ENCODE peak calls at places on chromosomes 6 and 20, in ten cellular contexts. One of them, this sample, is unnamed.

GRCh38 chr20:17562804-17563305 is 7.0 kb upstream of the DSTN start:
- DNase-seq in astrocyte of the cerebellum: no peak
- DNase-seq in fibroblast of lung: peak
- DNase-seq in stomach: no peak
- DNase-seq in tibial artery: peak
- DNase-seq in pancreas: no peak
- DNase-seq in lower lobe of right lung: peak
- DNase-seq in astrocyte of the spinal cord: peak
- DNase-seq in BJ: peak
- DNase-seq in CD8-positive, alpha-beta T cell: no peak
- DNase-seq in this sample: peak

GRCh38 chr6:163460307-163460782 is 45.8 kb downstream of the QKI start:
- DNase-seq in astrocyte of the spinal cord: peak
- DNase-seq in stomach: no peak
- DNase-seq in pancreas: no peak
- DNase-seq in lower lobe of right lung: no peak
- DNase-seq in tibial artery: no peak
- DNase-seq in fibroblast of lung: peak
- DNase-seq in astrocyte of the cerebellum: peak
- DNase-seq in CD8-positive, alpha-beta T cell: peak
- DNase-seq in BJ: no peak
- DNase-seq in this sample: peak

GRCh38 chr6:5112065-5112799 is 27.1 kb downstream of the PPP1R3G start:
- DNase-seq in astrocyte of the cerebellum: no peak
- DNase-seq in stomach: no peak
- DNase-seq in tibial artery: no peak
- DNase-seq in astrocyte of the spinal cord: peak
- DNase-seq in fibroblast of lung: peak
- DNase-seq in pancreas: no peak
- DNase-seq in lower lobe of right lung: no peak
- DNase-seq in BJ: no peak
- DNase-seq in CD8-positive, alpha-beta T cell: no peak
- DNase-seq in this sample: peak

GRCh38 chr20:57440678-57441509 is 49.7 kb downstream of the RBM38 start:
- DNase-seq in fibroblast of lung: peak
- DNase-seq in astrocyte of the cerebellum: no peak
- DNase-seq in astrocyte of the spinal cord: peak
- DNase-seq in stomach: peak
- DNase-seq in BJ: no peak
- DNase-seq in CD8-positive, alpha-beta T cell: no peak
- DNase-seq in lower lobe of right lung: peak
- DNase-seq in pancreas: peak
- DNase-seq in tibial artery: peak
- DNase-seq in this sample: no peak

GRCh38 chr20:46047821-46048220 is 18.8 kb downstream of the SLC12A5 start:
- DNase-seq in lower lobe of right lung: no peak
- DNase-seq in tibial artery: no peak
- DNase-seq in CD8-positive, alpha-beta T cell: no peak
- DNase-seq in astrocyte of the spinal cord: no peak
- DNase-seq in fibroblast of lung: no peak
- DNase-seq in BJ: no peak
- DNase-seq in pancreas: no peak
- DNase-seq in astrocyte of the cerebellum: no peak
- DNase-seq in stomach: no peak
- DNase-seq in this sample: no peak

GRCh38 chr20:2004171-2004570 is 10.3 kb upstream of the PDYN start:
- DNase-seq in CD8-positive, alpha-beta T cell: no peak
- DNase-seq in BJ: no peak
- DNase-seq in stomach: no peak
- DNase-seq in lower lobe of right lung: no peak
- DNase-seq in astrocyte of the spinal cord: no peak
- DNase-seq in pancreas: no peak
- DNase-seq in tibial artery: no peak
- DNase-seq in fibroblast of lung: no peak
- DNase-seq in astrocyte of the cerebellum: no peak
- DNase-seq in this sample: no peak

GRCh38 chr20:16574656-16575355 is 1.6 kb upstream of the KIF16B start:
- DNase-seq in fibroblast of lung: peak
- DNase-seq in pancreas: peak
- DNase-seq in CD8-positive, alpha-beta T cell: peak
- DNase-seq in astrocyte of the cerebellum: no peak
- DNase-seq in stomach: peak
- DNase-seq in BJ: peak
- DNase-seq in astrocyte of the spinal cord: peak
- DNase-seq in tibial artery: peak
- DNase-seq in lower lobe of right lung: peak
- DNase-seq in this sample: peak

GRCh38 chr6:142414462-142414861 is 112.7 kb downstream of the ADGRG6 start:
- DNase-seq in stomach: no peak
- DNase-seq in pancreas: no peak
- DNase-seq in fibroblast of lung: no peak
- DNase-seq in lower lobe of right lung: no peak
- DNase-seq in CD8-positive, alpha-beta T cell: no peak
- DNase-seq in astrocyte of the spinal cord: no peak
- DNase-seq in astrocyte of the cerebellum: no peak
- DNase-seq in BJ: no peak
- DNase-seq in tibial artery: no peak
- DNase-seq in this sample: no peak

GRCh38 chr6:164185342-164185920 is 770.9 kb downstream of the QKI start:
- DNase-seq in astrocyte of the spinal cord: no peak
- DNase-seq in pancreas: no peak
- DNase-seq in astrocyte of the cerebellum: no peak
- DNase-seq in CD8-positive, alpha-beta T cell: no peak
- DNase-seq in fibroblast of lung: no peak
- DNase-seq in stomach: no peak
- DNase-seq in BJ: no peak
- DNase-seq in lower lobe of right lung: no peak
- DNase-seq in tibial artery: no peak
- DNase-seq in this sample: no peak

GRCh38 chr6:145844933-145845531 is 30.4 kb upstream of the FBXO30 start:
- DNase-seq in fibroblast of lung: no peak
- DNase-seq in CD8-positive, alpha-beta T cell: no peak
- DNase-seq in astrocyte of the spinal cord: no peak
- DNase-seq in astrocyte of the cerebellum: no peak
- DNase-seq in stomach: no peak
- DNase-seq in tibial artery: no peak
- DNase-seq in BJ: no peak
- DNase-seq in lower lobe of right lung: no peak
- DNase-seq in pancreas: no peak
- DNase-seq in this sample: no peak

GRCh38 chr20:44756011-44756688 is 10.5 kb downstream of the KCNK15 start:
- DNase-seq in astrocyte of the cerebellum: no peak
- DNase-seq in stomach: no peak
- DNase-seq in lower lobe of right lung: no peak
- DNase-seq in BJ: no peak
- DNase-seq in tibial artery: no peak
- DNase-seq in CD8-positive, alpha-beta T cell: no peak
- DNase-seq in pancreas: no peak
- DNase-seq in astrocyte of the spinal cord: no peak
- DNase-seq in fibroblast of lung: no peak
- DNase-seq in this sample: no peak

GRCh38 chr6:24614648-24615047 is 31.3 kb downstream of the KIAA0319 start:
- DNase-seq in lower lobe of right lung: no peak
- DNase-seq in BJ: no peak
- DNase-seq in astrocyte of the cerebellum: no peak
- DNase-seq in astrocyte of the spinal cord: no peak
- DNase-seq in stomach: no peak
- DNase-seq in pancreas: no peak
- DNase-seq in fibroblast of lung: no peak
- DNase-seq in tibial artery: no peak
- DNase-seq in CD8-positive, alpha-beta T cell: no peak
- DNase-seq in this sample: no peak

DNA sequence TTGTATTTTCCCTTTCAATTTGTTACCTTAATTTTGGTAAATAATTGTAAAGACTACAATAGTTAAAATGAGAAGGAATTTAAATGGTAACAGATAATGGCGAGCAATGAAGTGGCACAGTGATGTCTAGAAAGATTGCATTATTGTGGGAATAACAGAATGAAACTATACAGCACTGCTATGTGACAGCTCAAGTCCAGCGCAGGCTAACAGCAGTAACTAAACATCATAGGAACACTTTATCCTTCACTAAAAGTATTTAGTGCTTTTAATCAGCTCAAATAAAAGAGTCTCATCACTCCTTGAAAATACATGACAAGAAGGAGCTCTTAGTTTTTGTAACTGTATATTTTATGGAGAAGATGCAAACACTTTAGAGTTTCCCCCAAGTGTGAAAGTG is 190.8 kb downstream of the TENT5A start:
- DNase-seq in tibial artery: no peak
- DNase-seq in CD8-positive, alpha-beta T cell: no peak
- DNase-seq in astrocyte of the spinal cord: peak
- DNase-seq in pancreas: no peak
- DNase-seq in fibroblast of lung: peak
- DNase-seq in BJ: no peak
- DNase-seq in lower lobe of right lung: no peak
- DNase-seq in stomach: no peak
- DNase-seq in astrocyte of the cerebellum: no peak
- DNase-seq in this sample: no peak
- H3K4me3 ChIP-seq in tibial artery: peak
- H3K4me3 ChIP-seq in CD8-positive, alpha-beta T cell: no peak
- H3K4me3 ChIP-seq in astrocyte of the spinal cord: no peak
- H3K4me3 ChIP-seq in pancreas: no peak
- H3K4me3 ChIP-seq in fibroblast of lung: no peak
- H3K4me3 ChIP-seq in BJ: no peak
- H3K4me3 ChIP-seq in lower lobe of right lung: no peak
- H3K4me3 ChIP-seq in stomach: no peak
- H3K4me3 ChIP-seq in astrocyte of the cerebellum: no peak
- H3K4me3 ChIP-seq in this sample: no peak

GRCh38 chr6:49923826-49924225 is 40.1 kb downstream of the DEFB114 start:
- DNase-seq in pancreas: no peak
- DNase-seq in tibial artery: no peak
- DNase-seq in BJ: no peak
- DNase-seq in CD8-positive, alpha-beta T cell: no peak
- DNase-seq in lower lobe of right lung: no peak
- DNase-seq in stomach: no peak
- DNase-seq in astrocyte of the cerebellum: no peak
- DNase-seq in astrocyte of the spinal cord: no peak
- DNase-seq in fibroblast of lung: no peak
- DNase-seq in this sample: no peak
- TF ChIP-seq CTCF in pancreas: no peak
- TF ChIP-seq CTCF in tibial artery: no peak
- TF ChIP-seq CTCF in BJ: no peak
- TF ChIP-seq CTCF in CD8-positive, alpha-beta T cell: no peak
- TF ChIP-seq CTCF in lower lobe of right lung: no peak
- TF ChIP-seq CTCF in stomach: no peak
- TF ChIP-seq CTCF in astrocyte of the cerebellum: no peak
- TF ChIP-seq CTCF in astrocyte of the spinal cord: no peak
- TF ChIP-seq CTCF in fibroblast of lung: no peak
- TF ChIP-seq CTCF in this sample: no peak

DNA sequence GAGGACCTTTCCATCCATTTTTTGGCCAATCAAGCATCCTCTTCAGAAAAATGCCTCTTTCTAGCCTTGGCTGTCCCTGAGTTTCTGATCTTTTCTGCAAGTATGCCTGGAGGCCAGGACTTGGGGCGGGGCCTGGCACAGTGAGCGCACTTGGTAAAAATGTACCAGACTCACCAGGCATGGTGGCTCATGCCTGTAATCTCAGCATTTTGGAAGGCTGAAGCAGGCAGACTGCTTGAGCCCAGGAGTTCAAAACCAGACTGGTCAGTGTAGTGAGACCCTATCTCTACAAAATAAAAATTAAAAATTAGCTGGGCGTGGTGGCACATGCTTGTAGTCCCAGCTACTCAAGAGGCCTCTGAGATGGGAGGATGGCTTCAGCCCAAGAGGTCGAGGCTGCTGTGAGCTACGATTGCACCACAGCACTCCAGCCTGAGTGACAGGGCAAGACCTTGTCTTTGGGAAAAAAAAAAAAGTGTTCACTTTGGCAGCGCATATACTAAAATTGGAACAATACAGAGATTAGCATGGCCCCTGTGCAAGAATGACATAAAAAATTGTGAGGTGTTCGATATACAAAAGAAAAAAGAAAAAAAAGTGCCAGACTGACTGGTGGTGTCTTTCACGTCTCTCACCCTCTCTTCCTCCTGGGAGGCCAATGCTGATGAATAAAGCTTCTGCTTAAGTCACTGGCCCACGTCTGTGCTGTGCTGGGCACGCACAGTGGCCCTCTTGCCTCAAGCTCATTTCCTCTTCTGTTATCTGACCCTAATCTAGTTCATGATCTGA is 18.1 kb upstream of the SLC9A8 start:
- DNase-seq in lower lobe of right lung: peak
- DNase-seq in astrocyte of the cerebellum: no peak
- DNase-seq in astrocyte of the spinal cord: no peak
- DNase-seq in fibroblast of lung: no peak
- DNase-seq in tibial artery: peak
- DNase-seq in pancreas: no peak
- DNase-seq in BJ: no peak
- DNase-seq in CD8-positive, alpha-beta T cell: no peak
- DNase-seq in stomach: no peak
- DNase-seq in this sample: no peak
- H3K4me3 ChIP-seq in lower lobe of right lung: no peak
- H3K4me3 ChIP-seq in astrocyte of the cerebellum: no peak
- H3K4me3 ChIP-seq in astrocyte of the spinal cord: no peak
- H3K4me3 ChIP-seq in fibroblast of lung: no peak
- H3K4me3 ChIP-seq in tibial artery: no peak
- H3K4me3 ChIP-seq in pancreas: no peak
- H3K4me3 ChIP-seq in BJ: no peak
- H3K4me3 ChIP-seq in CD8-positive, alpha-beta T cell: no peak
- H3K4me3 ChIP-seq in stomach: no peak
- H3K4me3 ChIP-seq in this sample: no peak

DNA sequence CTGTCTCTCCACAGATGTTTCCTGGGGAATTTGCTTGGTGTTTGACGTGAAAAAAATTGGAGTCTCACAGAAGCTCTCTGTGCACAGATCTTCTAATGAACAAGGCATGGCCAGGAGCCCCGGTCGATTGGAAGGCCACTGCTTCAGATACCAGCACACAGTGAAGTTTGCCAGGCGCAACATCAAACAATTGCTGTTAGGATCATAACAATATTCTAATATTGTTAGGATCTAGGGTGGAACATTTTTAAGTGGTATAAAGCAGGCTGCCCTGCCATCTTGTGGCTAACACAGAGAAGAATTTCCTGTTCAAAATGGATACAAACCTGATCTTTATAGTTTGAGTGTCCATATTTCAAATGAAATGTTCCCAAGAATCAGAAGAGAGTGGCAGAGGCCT is 64.1 kb downstream of the C6orf118 start:
- DNase-seq in BJ: no peak
- DNase-seq in pancreas: no peak
- DNase-seq in astrocyte of the spinal cord: peak
- DNase-seq in fibroblast of lung: peak
- DNase-seq in CD8-positive, alpha-beta T cell: no peak
- DNase-seq in stomach: no peak
- DNase-seq in tibial artery: no peak
- DNase-seq in astrocyte of the cerebellum: peak
- DNase-seq in lower lobe of right lung: no peak
- DNase-seq in this sample: peak
- TF ChIP-seq CTCF in BJ: no peak
- TF ChIP-seq CTCF in pancreas: no peak
- TF ChIP-seq CTCF in astrocyte of the spinal cord: peak
- TF ChIP-seq CTCF in fibroblast of lung: no peak
- TF ChIP-seq CTCF in CD8-positive, alpha-beta T cell: no peak
- TF ChIP-seq CTCF in stomach: no peak
- TF ChIP-seq CTCF in tibial artery: no peak
- TF ChIP-seq CTCF in astrocyte of the cerebellum: peak
- TF ChIP-seq CTCF in lower lobe of right lung: no peak
- TF ChIP-seq CTCF in this sample: peak

This sample was measured in choroid plexus epithelial cell.